ENCODE peak calls at places on chromosomes 16 and 17, in four cellular contexts. H is activated T-cell treated with anti-CD3 and anti-CD28 coated beads, Interleukin-2, amount 50 U/mL, for 4 hours; X is frontal cortex; D is NCI-H774. J is an unnamed sample.

GRCh38 chr17:12967962-12968361 is 49.9 kb downstream of the ELAC2 start:
- DNase-seq in X (no peak), H (no peak), D (no peak), J (no peak)

GRCh38 chr16:63361032-63361624 is 1324.9 kb upstream of the CDH8 start:
- DNase-seq in D (peak), X (peak), H (no peak), J (no peak)

GRCh38 chr17:71975998-71976649 is 144.7 kb upstream of the SOX9 start:
- DNase-seq in D (no peak), X (peak), H (no peak), J (peak)

GRCh38 chr17:74296548-74296936 is 22.5 kb downstream of the DNAI2 start:
- DNase-seq in H (no peak), X (peak), D (peak), J (no peak)

GRCh38 chr17:33435716-33436301 is 142.7 kb upstream of the ASIC2 start:
- DNase-seq in H (no peak), X (no peak), D (no peak), J (no peak)

GRCh38 chr17:77045441-77046041 is 95.2 kb upstream of the SEC14L1 start:
- DNase-seq in D (no peak), H (no peak), X (no peak), J (no peak)

GRCh38 chr17:62755139-62755851 is 52.8 kb downstream of the MARCHF10 start:
- DNase-seq in H (no peak), X (no peak), D (no peak), J (no peak)

GRCh38 chr17:18008496-18009268 is 30.3 kb downstream of the ATPAF2 start:
- DNase-seq in H (no peak), D (no peak), X (no peak), J (no peak)

GRCh38 chr17:64718058-64718457 is 56.0 kb upstream of the SMURF2 start:
- DNase-seq in X (no peak), D (no peak), H (no peak), J (no peak)

GRCh38 chr17:4043862-4044261 is 79.6 kb upstream of the ATP2A3 start:
- DNase-seq in H (peak), X (no peak), D (no peak), J (no peak)

GRCh38 chr16:30472328-30472942 is at the start of gene ITGAL:
- DNase-seq in X (no peak), D (no peak), H (peak), J (no peak)

GRCh38 chr17:74920679-74921044 is 2.4 kb downstream of the USH1G start:
- DNase-seq in X (no peak), D (no peak), H (no peak), J (no peak)

GRCh38 chr16:52561910-52562741 is 15.2 kb upstream of the TOX3 start:
- DNase-seq in D (peak), X (no peak), H (no peak), J (no peak)

GRCh38 chr17:28807925-28808641 is 34.5 kb downstream of the FAM222B start:
- DNase-seq in X (peak), H (no peak), D (peak), J (no peak)

GRCh38 chr17:185445-186138 is 4.1 kb upstream of the DOC2B start:
- DNase-seq in D (no peak), X (no peak), H (no peak), J (no peak)

GRCh38 chr17:73431401-73432205 is 119.8 kb upstream of the CDC42EP4 start:
- DNase-seq in D (no peak), X (no peak), H (no peak), J (no peak)

GRCh38 chr17:1076299-1076981 is 79.5 kb downstream of the TIMM22 start:
- DNase-seq in X (no peak), D (no peak), H (no peak), J (no peak)

GRCh38 chr17:28828294-28829040 is 14.1 kb downstream of the FAM222B start:
- DNase-seq in D (no peak), H (no peak), X (no peak), J (no peak)

GRCh38 chr16:4212934-4213296 is 29.0 kb downstream of the SRL start:
- DNase-seq in D (no peak), X (no peak), H (no peak), J (no peak)

GRCh38 chr16:2008009-2008526 is 1.6 kb downstream of the ZNF598 start:
- DNase-seq in X (no peak), H (no peak), D (no peak), J (no peak)

GRCh38 chr16:456891-457483 is 31.5 kb downstream of the RAB11FIP3 start:
- DNase-seq in D (no peak), X (no peak), H (no peak), J (no peak)

GRCh38 chr17:57902800-57903759 is 52.1 kb downstream of the CUEDC1 start:
- DNase-seq in H (no peak), X (peak), D (peak), J (no peak)

GRCh38 chr16:83934684-83934977 is 18.4 kb upstream of the OSGIN1 start:
- DNase-seq in H (no peak), D (no peak), X (no peak), J (no peak)

GRCh38 chr17:39174907-39175694 is 9.1 kb upstream of the ARL5C start:
- DNase-seq in X (peak), D (peak), H (peak), J (peak)

GRCh38 chr17:41278176-41278955 is 2.9 kb downstream of the KRTAP9-7 start:
- DNase-seq in X (no peak), D (no peak), H (no peak), J (no peak)

GRCh38 chr16:11681977-11682654 is 13.9 kb downstream of the SNN start:
- DNase-seq in H (no peak), D (no peak), X (no peak), J (no peak)

GRCh38 chr17:42276609-42277341 is 584 bp upstream of the STAT5B start:
- DNase-seq in D (peak), H (no peak), X (peak), J (peak)

GRCh38 chr17:55605705-55606104 is 94.5 kb upstream of the SMIM36 start:
- DNase-seq in D (no peak), H (no peak), X (no peak), J (no peak)

GRCh38 chr17:16068323-16068722 is 68.7 kb downstream of the TTC19 start:
- DNase-seq in H (no peak), D (no peak), X (no peak), J (no peak)

GRCh38 chr16:79599256-79599836 is 1.2 kb downstream of the MAF start:
- DNase-seq in X (peak), H (no peak), D (no peak), J (no peak)

GRCh38 chr16:86138121-86138944 is 239.4 kb downstream of the IRF8 start:
- DNase-seq in D (no peak), X (no peak), H (no peak), J (no peak)

GRCh38 chr17:40922239-40922638 is 15.2 kb downstream of the KRT23 start:
- DNase-seq in X (no peak), D (no peak), H (no peak), J (no peak)

GRCh38 chr16:85755929-85756768 is 5.3 kb upstream of the C16orf74 start:
- DNase-seq in X (no peak), D (no peak), H (no peak), J (no peak)

GRCh38 chr16:1048442-1049112 is 24.0 kb upstream of the SSTR5 start:
- DNase-seq in X (peak), H (no peak), D (peak), J (no peak)

J was measured in omental fat pad.